ENCODE peak calls at places on chromosomes 11 and 22, in five cellular contexts. C is CD4-positive, alpha-beta memory T cell; U is IMR-90; K is psoas muscle; X is CD8-positive, alpha-beta T cell. F is an unnamed sample. For H3K9me3, the result is how much of the 10 kb centered on the place peaks cover.

GRCh38 chr11:34345991-34346480 is 11.8 kb downstream of the ABTB2 start:
- DNase-seq in C (no peak), X (no peak), U (peak), K (peak), F (no peak)

GRCh38 chr11:65262775-65263174 is 1.0 kb downstream of the POLA2 start:
- DNase-seq in U (no peak), K (no peak), C (no peak), X (no peak), F (no peak)

GRCh38 chr11:75365711-75366181 is 14.3 kb upstream of the ARRB1 start:
- DNase-seq in X (no peak), C (no peak), K (no peak), U (peak), F (no peak)

GRCh38 chr11:31822604-31823371 is 11.7 kb upstream of the PAX6 start:
- DNase-seq in C (no peak), U (no peak), K (no peak), X (no peak), F (no peak)

GRCh38 chr11:6646040-6646439 is 9.6 kb downstream of the DCHS1 start:
- DNase-seq in K (peak), U (peak), X (no peak), C (no peak), F (no peak)

GRCh38 chr11:19907839-19908238 is 195.2 kb downstream of the NAV2 start:
- DNase-seq in C (no peak), X (no peak), U (no peak), K (no peak), F (no peak)

GRCh38 chr11:109914809-109915653 is 178.2 kb upstream of the ZC3H12C start:
- DNase-seq in C (no peak), X (no peak), K (no peak), U (peak), F (no peak)

GRCh38 chr11:106156290-106156937 is 79.0 kb downstream of the AASDHPPT start:
- DNase-seq in U (peak), X (no peak), K (no peak), C (no peak), F (no peak)

GRCh38 chr11:111510311-111510710 is 1.9 kb downstream of the BTG4 start:
- DNase-seq in X (no peak), K (no peak), U (peak), C (no peak), F (no peak)

GRCh38 chr11:122977455-122978302 is 4.0 kb downstream of the BSX start:
- DNase-seq in C (no peak), K (no peak), X (no peak), U (no peak), F (no peak)

GRCh38 chr11:10602366-10602765 is 33.9 kb upstream of the LYVE1 start:
- DNase-seq in X (no peak), U (no peak), K (no peak), C (no peak), F (no peak)

GRCh38 chr11:7088921-7089320 is at the start of gene RBMXL2:
- DNase-seq in K (peak), C (no peak), U (no peak), X (no peak), F (no peak)

GRCh38 chr22:32044913-32045312 is 1.9 kb downstream of the SLC5A1 start:
- DNase-seq in K (no peak), U (no peak), C (no peak), X (no peak), F (no peak)

GRCh38 chr22:32044477-32044876 is 1.4 kb downstream of the SLC5A1 start:
- DNase-seq in K (no peak), X (no peak), U (no peak), C (no peak), F (no peak)

GRCh38 chr22:32043391-32043790 is 330 bp downstream of the SLC5A1 start:
- DNase-seq in C (no peak), K (no peak), X (no peak), U (no peak), F (no peak)

GRCh38 chr22:32040324-32040904 is 2.6 kb upstream of the SLC5A1 start:
- DNase-seq in U (no peak), X (no peak), K (no peak), C (no peak), F (no peak)

DNA sequence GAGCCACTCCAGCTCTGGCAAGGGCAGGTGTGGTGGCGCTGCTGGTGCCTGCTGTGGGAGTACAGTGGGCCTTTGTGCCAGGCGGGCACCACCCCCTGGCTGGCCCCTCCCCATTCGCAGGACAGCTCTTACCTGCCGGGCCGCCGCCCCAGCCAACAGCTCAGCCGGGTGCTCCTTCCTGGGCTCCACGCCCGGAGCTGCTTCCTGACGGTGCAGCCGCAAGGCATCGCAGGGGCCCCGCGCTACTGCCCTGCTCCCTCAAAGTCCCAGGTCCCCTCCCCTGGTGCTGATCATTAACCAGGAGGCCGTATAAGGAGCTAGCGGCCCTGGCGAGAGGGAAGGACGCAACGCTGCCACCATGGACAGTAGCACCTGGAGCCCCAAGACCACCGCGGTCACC is at the start of gene SLC5A1:
- DNase-seq in U (no peak), X (no peak), K (no peak), C (no peak), F (no peak)
- H3K9me3 ChIP-seq in U (under half), X (under half), K (under half), C (under half), F (under half)

GRCh38 chr22:47333625-47334024 is 571.2 kb downstream of the TBC1D22A start:
- DNase-seq in C (no peak), X (no peak), U (peak), K (no peak), F (no peak)

GRCh38 chr22:47334596-47334995 is 572.1 kb downstream of the TBC1D22A start:
- DNase-seq in K (no peak), C (no peak), U (no peak), X (no peak), F (no peak)

GRCh38 chr22:47335958-47336357 is 573.5 kb downstream of the TBC1D22A start:
- DNase-seq in X (no peak), U (no peak), C (no peak), K (no peak), F (no peak)

GRCh38 chr22:47335460-47335859 is 573.0 kb downstream of the TBC1D22A start:
- DNase-seq in U (no peak), X (no peak), C (no peak), K (no peak), F (no peak)

GRCh38 chr22:47337161-47337621 is 574.7 kb downstream of the TBC1D22A start:
- DNase-seq in K (no peak), X (no peak), C (no peak), U (peak), F (no peak)
- H3K9me3 ChIP-seq in K (under half), X (under half), C (under half), U (under half), F (under half)

DNA sequence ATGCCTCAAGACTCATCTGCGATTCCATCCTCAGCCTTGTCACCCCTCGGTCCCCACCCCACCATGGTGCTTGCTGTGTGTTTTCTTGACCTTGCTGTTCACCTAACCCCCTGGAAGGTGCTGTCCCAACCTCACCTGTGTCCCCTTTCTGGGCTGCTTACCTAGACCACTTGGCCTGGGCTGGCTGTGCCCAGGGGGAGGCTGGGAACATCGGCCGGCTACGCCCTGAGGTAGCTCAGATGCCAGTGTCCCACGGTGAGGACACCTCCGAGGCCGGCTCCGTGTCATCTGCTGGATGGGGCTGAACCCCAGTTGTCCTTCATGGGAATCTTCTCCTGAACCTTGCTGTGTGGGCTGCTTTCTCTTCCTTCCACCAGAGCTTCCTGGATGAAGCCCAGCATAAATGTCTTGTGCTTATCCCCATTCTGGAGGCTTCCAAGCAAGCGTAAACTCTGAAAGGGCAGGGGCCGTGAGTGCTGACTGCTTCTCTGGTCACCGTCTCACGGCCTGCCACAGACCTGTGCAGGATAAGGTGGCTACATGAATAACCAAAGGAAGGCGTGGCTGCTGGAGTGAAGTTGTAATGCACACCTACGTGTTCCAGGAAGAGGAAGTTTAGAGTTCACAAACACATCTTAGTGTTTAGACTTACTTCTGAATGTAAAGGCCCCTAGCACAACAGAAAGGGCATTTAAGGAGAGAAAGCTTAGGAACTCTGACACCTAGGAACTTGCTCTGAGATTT is 724.3 kb downstream of the TBC1D22A start:
- DNase-seq in X (no peak), C (no peak), U (no peak), K (no peak), F (no peak)
- H3K9me3 ChIP-seq in X (under half), C (under half), U (under half), K (under half), F (under half)

DNA sequence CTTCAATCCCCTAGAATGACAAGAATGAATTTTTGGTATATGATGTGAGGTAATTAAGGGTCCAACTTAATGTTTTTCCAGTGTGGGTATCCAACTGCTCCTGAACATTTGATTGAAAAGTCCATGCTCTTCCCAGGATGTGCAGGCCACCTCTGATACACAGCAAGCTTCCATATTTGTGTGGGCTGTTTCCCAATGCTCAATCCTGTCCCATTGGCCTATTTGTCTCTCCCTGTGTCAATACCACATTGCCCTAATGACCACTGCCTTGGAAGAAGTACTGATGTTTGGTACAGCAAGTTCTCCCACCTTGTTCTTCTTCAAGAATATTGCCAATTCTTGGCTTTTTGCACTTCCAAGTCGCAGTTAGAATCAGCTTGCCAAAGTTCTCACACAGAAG is 42.9 kb downstream of the KCNQ1OT1 start:
- DNase-seq in X (no peak), K (no peak), C (no peak), U (no peak), F (no peak)
- H3K9me3 ChIP-seq in X (under half), K (under half), C (under half), U (half or more), F (under half)

GRCh38 chr11:71204294-71204693 is 48.1 kb downstream of the SHANK2 start:
- DNase-seq in K (no peak), U (no peak), X (no peak), C (no peak), F (no peak)
- H3K9me3 ChIP-seq in K (under half), U (under half), X (under half), C (under half), F (under half)